ENCODE peak calls at places on chromosomes 13 and 19, in ten cellular contexts. F is fibroblast of the aortic adventitia, I is psoas muscle, B is lower lobe of right lung, A is left ventricle myocardium inferior, O is pancreas, T is fibroblast of villous mesenchyme, V is upper lobe of right lung, P is gastrocnemius medialis, E is transverse colon. G is an unnamed sample.

GRCh38 chr19:10776900-10777650 is 58.9 kb downstream of the TMED1 start:
- DNase-seq in F (no peak), P (no peak), I (no peak), A (no peak), V (no peak), E (peak; percentile 26), O (no peak), B (no peak), T (no peak), G (no peak)

GRCh38 chr19:51727349-51727880 is 3.6 kb upstream of the HAS1 start:
- DNase-seq in F (peak; percentile 54), A (no peak), V (no peak), O (no peak), I (no peak), T (peak; percentile 67), P (no peak), E (no peak), B (no peak), G (no peak)

GRCh38 chr19:44607049-44607448 is 6.3 kb upstream of the IGSF23 start:
- DNase-seq in B (no peak), F (peak; percentile 44), E (no peak), P (no peak), A (no peak), O (no peak), T (peak; percentile 48), I (no peak), V (no peak), G (no peak)

GRCh38 chr19:1746401-1747284 is 6.7 kb upstream of the ONECUT3 start:
- DNase-seq in P (no peak), T (no peak), A (no peak), B (no peak), V (no peak), O (no peak), I (no peak), F (peak; percentile 44), E (no peak), G (no peak)

GRCh38 chr13:42807866-42808265 is 26.5 kb downstream of the FAM216B start:
- DNase-seq in B (no peak), F (peak; percentile 26), P (no peak), T (peak; percentile 57), V (no peak), O (no peak), E (no peak), A (no peak), I (no peak), G (no peak)

GRCh38 chr19:29266603-29267002 is 53.7 kb upstream of the UQCRFS1 start:
- DNase-seq in P (no peak), A (no peak), F (no peak), O (no peak), E (no peak), I (no peak), B (no peak), T (no peak), V (peak; percentile 20), G (no peak)

GRCh38 chr13:54980651-54981050 is 1952.0 kb downstream of the OLFM4 start:
- DNase-seq in P (no peak), O (no peak), A (no peak), B (no peak), E (no peak), V (no peak), I (no peak), T (no peak), F (no peak), G (no peak)

GRCh38 chr19:57078802-57079201 is 41.0 kb upstream of the USP29 start:
- DNase-seq in P (no peak), T (no peak), A (no peak), O (no peak), B (no peak), I (no peak), V (no peak), F (no peak), E (no peak), G (no peak)

GRCh38 chr13:53703371-53704080 is 674.9 kb downstream of the OLFM4 start:
- DNase-seq in A (no peak), B (no peak), T (no peak), V (no peak), O (no peak), I (no peak), P (no peak), F (no peak), E (no peak), G (no peak)

GRCh38 chr13:24672141-24673132 is 7.8 kb upstream of the ATP12A start:
- DNase-seq in E (no peak), T (no peak), I (no peak), B (no peak), A (no peak), P (no peak), V (no peak), O (no peak), F (no peak), G (no peak)

GRCh38 chr13:30855569-30855968 is 50.5 kb upstream of the MEDAG start:
- DNase-seq in T (no peak), I (no peak), F (no peak), O (no peak), A (no peak), E (no peak), P (no peak), V (no peak), B (no peak), G (no peak)

GRCh38 chr19:7292950-7293794 is 1.0 kb downstream of the INSR start:
- DNase-seq in E (peak; percentile 68), V (peak; percentile 80), O (peak; percentile 74), P (no peak), T (no peak), F (no peak), B (peak; percentile 70), I (peak; percentile 79), A (peak; percentile 45), G (peak; percentile 72)

GRCh38 chr19:46745030-46745429 is 827 bp upstream of the FKRP start:
- DNase-seq in A (no peak), P (no peak), B (no peak), T (no peak), O (no peak), V (no peak), F (no peak), I (no peak), E (no peak), G (no peak)

GRCh38 chr19:1882089-1882785 is 3.1 kb downstream of the ABHD17A start:
- DNase-seq in I (no peak), F (no peak), O (no peak), V (no peak), E (peak; percentile 51), A (no peak), P (no peak), B (no peak), T (no peak), G (no peak)

GRCh38 chr13:39484506-39485313 is 118.3 kb downstream of the LHFPL6 start:
- DNase-seq in T (peak; percentile 68), F (peak; percentile 84), V (no peak), B (no peak), A (no peak), P (no peak), E (no peak), I (no peak), O (no peak), G (no peak)

GRCh38 chr13:22168437-22168836 is 497.6 kb downstream of the FGF9 start:
- DNase-seq in T (no peak), E (no peak), F (no peak), B (no peak), O (no peak), I (no peak), A (no peak), P (no peak), V (no peak), G (no peak)

GRCh38 chr13:96988441-96988840 is 5.8 kb downstream of the OXGR1 start:
- DNase-seq in V (no peak), P (no peak), A (no peak), I (no peak), O (no peak), T (no peak), B (no peak), E (no peak), F (no peak), G (no peak)

GRCh38 chr13:96982672-96983071 is 11.6 kb downstream of the OXGR1 start:
- DNase-seq in T (no peak), E (no peak), V (no peak), B (no peak), I (no peak), F (peak; percentile 23), P (no peak), A (no peak), O (no peak), G (peak; percentile 21)

DNA sequence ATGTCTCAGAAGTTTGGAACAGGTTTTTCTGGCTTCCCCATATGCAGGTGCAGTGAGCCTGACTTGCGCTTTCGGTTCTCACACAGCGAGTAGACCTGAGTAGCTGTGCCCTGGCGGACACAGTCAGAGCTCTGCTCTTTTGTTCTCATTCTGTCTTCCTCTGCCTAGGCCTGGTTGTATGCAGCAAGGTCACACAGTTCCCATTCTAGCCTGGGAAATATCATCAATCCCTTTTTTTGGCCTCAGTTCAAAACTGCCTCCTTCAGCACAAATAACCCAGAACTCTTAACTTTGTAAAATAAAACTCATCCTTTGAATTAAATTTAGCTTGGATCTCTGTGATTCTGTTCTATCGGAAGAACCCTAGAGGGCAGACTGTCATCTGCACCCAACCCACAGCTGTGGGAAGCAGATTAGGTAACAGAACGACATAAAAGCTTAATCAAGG is 10.2 kb downstream of the OXGR1 start:
- DNase-seq in E (peak; percentile 76), T (no peak), A (no peak), O (peak; percentile 49), F (no peak), V (peak; percentile 73), I (no peak), B (peak; percentile 67), P (no peak), G (peak; percentile 15)
- H3K4me3 ChIP-seq in E (no peak overlapping the region), T (peak overlapping the region; percentile 29), A (peak overlapping the region; percentile 2), O (no peak overlapping the region), F (no peak overlapping the region), V (peak overlapping the region; percentile 2), I (no peak overlapping the region), B (no peak overlapping the region), P (peak overlapping the region; percentile 16), G (no peak overlapping the region)

DNA sequence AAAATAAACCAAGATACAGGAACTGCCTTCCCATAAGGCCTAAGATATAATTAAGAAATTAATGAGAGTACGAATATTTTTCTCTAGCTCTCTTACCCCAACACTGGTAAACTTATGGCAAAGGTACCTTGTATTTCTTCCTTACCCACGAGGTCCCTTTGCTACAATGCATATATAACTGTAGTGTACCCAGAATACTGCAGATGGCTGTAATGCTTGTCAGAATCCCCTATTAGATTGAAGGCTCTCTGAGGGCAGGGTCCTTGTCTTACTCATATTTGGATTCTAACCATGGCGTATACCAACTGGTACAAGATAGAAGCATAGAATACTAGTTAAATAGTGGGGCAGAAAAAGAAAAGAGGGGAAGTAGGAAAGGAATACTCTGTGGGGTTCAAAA is 15.1 kb downstream of the SLC25A30 start:
- DNase-seq in V (no peak), F (no peak), B (no peak), P (no peak), O (no peak), A (no peak), I (no peak), E (no peak), T (no peak), G (peak; percentile 1)
- H3K4me3 ChIP-seq in V (no peak overlapping the region), F (no peak overlapping the region), B (no peak overlapping the region), P (no peak overlapping the region), O (no peak overlapping the region), A (peak overlapping the region; percentile 43), I (no peak overlapping the region), E (no peak overlapping the region), T (no peak overlapping the region), G (no peak overlapping the region)

GRCh38 chr13:60327551-60327950 is 69.5 kb upstream of the TDRD3 start:
- DNase-seq in E (no peak), A (no peak), O (no peak), F (no peak), P (no peak), B (no peak), I (no peak), V (no peak), T (no peak), G (no peak)
- H3K4me3 ChIP-seq in E (no peak overlapping the region), A (no peak overlapping the region), O (no peak overlapping the region), F (no peak overlapping the region), P (no peak overlapping the region), B (no peak overlapping the region), I (no peak overlapping the region), V (no peak overlapping the region), T (no peak overlapping the region), G (no peak overlapping the region)

GRCh38 chr19:53492153-53492552 is 24.6 kb downstream of the ZNF813 start:
- DNase-seq in A (no peak), F (no peak), T (no peak), I (no peak), E (no peak), O (no peak), B (no peak), V (no peak), P (no peak), G (no peak)
- H3K4me3 ChIP-seq in A (no peak overlapping the region), F (no peak overlapping the region), T (no peak overlapping the region), I (no peak overlapping the region), E (no peak overlapping the region), O (no peak overlapping the region), B (no peak overlapping the region), V (no peak overlapping the region), P (no peak overlapping the region), G (no peak overlapping the region)